ENCODE peak calls at places on chromosomes 7 and 10, in nine cellular contexts. Z, D, C, U, W, J, H, G and Q are unnamed samples.

GRCh38 chr10:26781797-26782196 is 79.0 kb downstream of the ABI1 start:
- DNase-seq in Z (peak), D (no peak), C (no peak), U (no peak), W (no peak), J (no peak), H (no peak), G (no peak), Q (no peak)

GRCh38 chr7:137768371-137768770 is 78.4 kb downstream of the DGKI start:
- DNase-seq in Z (peak), D (no peak), C (no peak), U (no peak), W (no peak), J (no peak), H (no peak), G (peak), Q (no peak)

GRCh38 chr7:102182016-102182415 is 104.7 kb upstream of the SH2B2 start:
- DNase-seq in Z (no peak), D (no peak), C (no peak), U (peak), W (no peak), J (no peak), H (no peak), G (no peak), Q (no peak)

GRCh38 chr7:42262907-42263466 is 26.0 kb upstream of the GLI3 start:
- DNase-seq in Z (peak), D (no peak), C (peak), U (peak), W (no peak), J (no peak), H (no peak), G (peak), Q (no peak)

GRCh38 chr10:28036587-28036986 is 37.7 kb upstream of the ODAD2 start:
- DNase-seq in Z (no peak), D (no peak), C (no peak), U (no peak), W (no peak), J (no peak), H (no peak), G (no peak), Q (peak)

GRCh38 chr10:131048595-131048994 is 262.9 kb downstream of the TCERG1L start:
- DNase-seq in Z (no peak), D (no peak), C (no peak), U (no peak), W (peak), J (no peak), H (no peak), G (no peak), Q (no peak)

GRCh38 chr7:67523706-67524105 is 527.1 kb downstream of the TYW1 start:
- DNase-seq in Z (no peak), D (no peak), C (peak), U (no peak), W (no peak), J (no peak), H (no peak), G (no peak), Q (no peak)

GRCh38 chr10:77774940-77775391 is 137.4 kb upstream of the KCNMA1 start:
- DNase-seq in Z (no peak), D (no peak), C (no peak), U (no peak), W (no peak), J (no peak), H (no peak), G (peak), Q (no peak)

GRCh38 chr7:118057404-118057803 is 126.6 kb upstream of the LSM8 start:
- DNase-seq in Z (peak), D (no peak), C (no peak), U (no peak), W (no peak), J (no peak), H (no peak), G (no peak), Q (no peak)

GRCh38 chr10:52442576-52442975 is 128.5 kb downstream of the DKK1 start:
- DNase-seq in Z (peak), D (no peak), C (no peak), U (no peak), W (no peak), J (no peak), H (no peak), G (peak), Q (no peak)

GRCh38 chr7:85710960-85711359 is 524.1 kb upstream of the SEMA3D start:
- DNase-seq in Z (peak), D (no peak), C (no peak), U (no peak), W (no peak), J (no peak), H (no peak), G (no peak), Q (no peak)

GRCh38 chr10:74145133-74145532 is 5.5 kb downstream of the AP3M1 start:
- DNase-seq in Z (peak), D (no peak), C (no peak), U (no peak), W (no peak), J (no peak), H (no peak), G (peak), Q (peak)

GRCh38 chr10:51321968-51322367 is 247.7 kb downstream of the PRKG1 start:
- DNase-seq in Z (no peak), D (no peak), C (no peak), U (no peak), W (no peak), J (no peak), H (no peak), G (peak), Q (peak)

GRCh38 chr10:57098146-57098545 is 737.1 kb upstream of the ZWINT start:
- DNase-seq in Z (no peak), D (no peak), C (no peak), U (no peak), W (no peak), J (no peak), H (peak), G (no peak), Q (no peak)

GRCh38 chr10:65931291-65932080 is 994.4 kb upstream of the LRRTM3 start:
- DNase-seq in Z (no peak), D (no peak), C (no peak), U (no peak), W (no peak), J (no peak), H (no peak), G (no peak), Q (no peak)

GRCh38 chr7:137169282-137169698 is 174.2 kb downstream of the PTN start:
- DNase-seq in Z (peak), D (peak), C (peak), U (peak), W (no peak), J (peak), H (peak), G (peak), Q (peak)

GRCh38 chr10:43922335-43923280 is 273.9 kb upstream of the ZNF32 start:
- DNase-seq in Z (no peak), D (no peak), C (no peak), U (no peak), W (no peak), J (no peak), H (no peak), G (no peak), Q (no peak)

GRCh38 chr10:52258791-52259427 is 55.2 kb upstream of the DKK1 start:
- DNase-seq in Z (no peak), D (no peak), C (no peak), U (no peak), W (no peak), J (no peak), H (no peak), G (peak), Q (no peak)

GRCh38 chr7:2202361-2202761 is 30.4 kb downstream of the MAD1L1 start:
- DNase-seq in Z (no peak), D (no peak), C (no peak), U (no peak), W (no peak), J (no peak), H (no peak), G (no peak), Q (no peak)

GRCh38 chr7:45028138-45028919 is 28.3 kb downstream of the CCM2 start:
- DNase-seq in Z (no peak), D (no peak), C (no peak), U (no peak), W (peak), J (no peak), H (no peak), G (no peak), Q (no peak)

GRCh38 chr7:47314728-47315601 is 266.9 kb downstream of the TNS3 start:
- DNase-seq in Z (no peak), D (peak), C (no peak), U (no peak), W (no peak), J (no peak), H (no peak), G (no peak), Q (peak)

GRCh38 chr10:103067951-103068350 is 125.1 kb downstream of the NT5C2 start:
- DNase-seq in Z (no peak), D (no peak), C (no peak), U (no peak), W (no peak), J (no peak), H (no peak), G (no peak), Q (no peak)

GRCh38 chr10:132632091-132632561 is 94.5 kb downstream of the INPP5A start:
- DNase-seq in Z (no peak), D (peak), C (no peak), U (peak), W (peak), J (no peak), H (no peak), G (no peak), Q (no peak)

GRCh38 chr7:136496526-136496925 is 371.9 kb upstream of the CHRM2 start:
- DNase-seq in Z (no peak), D (no peak), C (no peak), U (no peak), W (no peak), J (no peak), H (no peak), G (no peak), Q (no peak)

GRCh38 chr10:118383063-118383689 is 41.1 kb upstream of the FAM204A start:
- DNase-seq in Z (no peak), D (no peak), C (no peak), U (no peak), W (no peak), J (no peak), H (peak), G (no peak), Q (no peak)

GRCh38 chr7:115356139-115356746 is 434.3 kb downstream of the MDFIC start:
- DNase-seq in Z (no peak), D (no peak), C (no peak), U (peak), W (no peak), J (no peak), H (peak), G (peak), Q (no peak)

GRCh38 chr10:26737730-26738129 is 40.2 kb downstream of the PDSS1 start:
- DNase-seq in Z (peak), D (no peak), C (no peak), U (no peak), W (no peak), J (no peak), H (peak), G (peak), Q (peak)

GRCh38 chr10:79264942-79265341 is 82.3 kb upstream of the PPIF start:
- DNase-seq in Z (peak), D (no peak), C (no peak), U (peak), W (no peak), J (no peak), H (peak), G (no peak), Q (no peak)

GRCh38 chr7:99112097-99112496 is 31.8 kb downstream of the SMURF1 start:
- DNase-seq in Z (no peak), D (no peak), C (no peak), U (no peak), W (no peak), J (no peak), H (peak), G (no peak), Q (no peak)

GRCh38 chr7:2876031-2876862 is 32.1 kb upstream of the GNA12 start:
- DNase-seq in Z (peak), D (no peak), C (no peak), U (no peak), W (no peak), J (no peak), H (no peak), G (no peak), Q (no peak)

GRCh38 chr7:26398436-26399308 is 107.0 kb downstream of the SNX10 start:
- DNase-seq in Z (peak), D (peak), C (peak), U (peak), W (peak), J (no peak), H (peak), G (peak), Q (no peak)

GRCh38 chr10:58796242-58796641 is 283.6 kb downstream of the BICC1 start:
- DNase-seq in Z (no peak), D (no peak), C (no peak), U (no peak), W (no peak), J (no peak), H (no peak), G (no peak), Q (no peak)

GRCh38 chr10:72086466-72087391 is 1.6 kb downstream of the SPOCK2 start:
- DNase-seq in Z (no peak), D (no peak), C (no peak), U (no peak), W (peak), J (no peak), H (peak), G (no peak), Q (no peak)

DNA sequence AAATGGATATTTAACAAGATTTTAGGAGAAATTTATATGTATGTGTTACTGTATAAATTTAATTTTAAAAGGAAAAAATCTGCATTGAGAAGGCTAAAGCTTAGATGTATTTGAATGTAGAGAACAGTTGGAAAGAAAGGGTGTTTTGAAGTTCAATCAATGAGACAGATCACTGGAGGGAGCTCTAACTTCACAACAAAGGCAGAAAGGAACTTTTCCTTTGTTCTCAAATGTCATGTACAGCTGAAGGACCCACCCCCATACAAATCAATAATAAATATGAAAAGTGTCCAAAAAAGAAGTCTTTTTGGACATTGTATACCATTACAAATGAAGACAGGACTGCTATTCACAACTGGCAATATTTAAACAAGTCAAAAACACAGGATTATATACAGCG is 403.4 kb downstream of the DNAJB9 start:
- DNase-seq in Z (no peak), D (no peak), C (no peak), U (no peak), W (no peak), J (no peak), H (no peak), G (no peak), Q (no peak)
- TF ChIP-seq CTCF in Z (no peak), D (no peak), C (peak), U (no peak), W (no peak), J (no peak), H (no peak), G (no peak), Q (no peak)

GRCh38 chr10:113961261-113961938 is 82.3 kb upstream of the ADRB1 start:
- DNase-seq in Z (no peak), D (no peak), C (no peak), U (no peak), W (no peak), J (no peak), H (peak), G (no peak), Q (no peak)

GRCh38 chr10:113958631-113959382 is 84.9 kb upstream of the ADRB1 start:
- DNase-seq in Z (peak), D (no peak), C (no peak), U (peak), W (no peak), J (peak), H (peak), G (peak), Q (peak)

GRCh38 chr10:113959383-113959760 is 84.3 kb upstream of the ADRB1 start:
- DNase-seq in Z (no peak), D (no peak), C (no peak), U (no peak), W (no peak), J (no peak), H (peak), G (no peak), Q (no peak)

GRCh38 chr10:113957013-113957412 is 86.7 kb upstream of the ADRB1 start:
- DNase-seq in Z (peak), D (no peak), C (no peak), U (no peak), W (no peak), J (peak), H (no peak), G (peak), Q (peak)

GRCh38 chr10:113960617-113961260 is 82.9 kb upstream of the ADRB1 start:
- DNase-seq in Z (peak), D (no peak), C (no peak), U (no peak), W (no peak), J (no peak), H (peak), G (no peak), Q (no peak)
- H3K4me3 ChIP-seq in Z (no peak), D (no peak), C (no peak), U (no peak), W (no peak), J (no peak), H (peak), G (no peak), Q (no peak)

GRCh38 chr10:113069595-113069994 is 119.5 kb downstream of the TCF7L2 start:
- DNase-seq in Z (peak), D (no peak), C (no peak), U (no peak), W (no peak), J (no peak), H (no peak), G (no peak), Q (no peak)
- TF ChIP-seq CTCF in Z (no peak), D (no peak), C (no peak), U (no peak), W (no peak), J (no peak), H (no peak), G (no peak), Q (no peak)

DNA sequence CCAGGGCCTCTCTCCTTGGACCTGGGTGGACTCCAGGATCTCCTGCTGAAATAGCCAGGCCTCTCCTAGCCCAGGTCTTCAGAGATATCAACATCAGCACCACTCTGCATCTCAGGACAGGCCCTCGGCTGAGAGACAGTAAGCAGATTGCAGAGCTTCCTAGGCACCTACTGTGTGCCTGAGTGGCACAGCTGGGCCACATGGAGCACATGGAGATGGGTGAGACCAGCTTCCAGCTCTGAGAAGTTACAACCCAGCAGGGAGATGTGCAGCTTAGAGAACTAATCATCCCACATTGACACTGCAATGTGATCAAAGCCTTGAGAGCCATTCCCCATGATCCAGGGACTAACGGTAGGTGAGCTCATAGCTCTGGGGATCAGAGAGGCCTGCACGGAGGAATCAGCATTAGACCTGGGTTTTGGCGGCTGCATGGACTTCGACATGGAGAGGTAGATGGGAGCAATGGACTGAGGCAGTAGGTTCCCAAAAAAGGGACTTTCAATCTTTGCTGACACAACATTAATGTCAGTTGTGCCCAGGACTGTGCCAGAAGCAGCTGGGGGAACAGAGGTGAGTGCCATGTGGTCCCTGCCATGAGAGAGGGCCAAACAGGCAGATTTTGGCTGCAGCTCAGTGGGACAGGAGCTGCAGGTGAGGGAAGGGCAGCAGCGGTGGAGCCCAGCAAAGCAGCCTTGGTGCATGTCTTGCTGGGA is 76.0 kb upstream of the LEP start:
- DNase-seq in Z (no peak), D (no peak), C (no peak), U (no peak), W (no peak), J (no peak), H (no peak), G (no peak), Q (no peak)
- H3K4me3 ChIP-seq in Z (no peak), D (no peak), C (no peak), U (no peak), W (no peak), J (no peak), H (no peak), G (no peak), Q (no peak)

GRCh38 chr7:12064716-12065115 is 146.4 kb upstream of the TMEM106B start:
- DNase-seq in Z (no peak), D (no peak), C (no peak), U (no peak), W (no peak), J (no peak), H (no peak), G (no peak), Q (no peak)

GRCh38 chr7:12066004-12066403 is 145.1 kb upstream of the TMEM106B start:
- DNase-seq in Z (peak), D (no peak), C (no peak), U (no peak), W (no peak), J (no peak), H (no peak), G (no peak), Q (no peak)

GRCh38 chr7:12067156-12067831 is 143.8 kb upstream of the TMEM106B start:
- DNase-seq in Z (peak), D (no peak), C (peak), U (peak), W (no peak), J (peak), H (peak), G (peak), Q (peak)

GRCh38 chr7:12066561-12066960 is 144.5 kb upstream of the TMEM106B start:
- DNase-seq in Z (peak), D (no peak), C (no peak), U (no peak), W (no peak), J (no peak), H (no peak), G (no peak), Q (no peak)

GRCh38 chr7:12069757-12070156 is 141.3 kb upstream of the TMEM106B start:
- DNase-seq in Z (no peak), D (no peak), C (no peak), U (no peak), W (no peak), J (no peak), H (no peak), G (no peak), Q (no peak)
- TF ChIP-seq CTCF in Z (no peak), D (no peak), C (no peak), U (no peak), W (no peak), J (no peak), H (no peak), G (no peak), Q (no peak)

GRCh38 chr7:157357129-157358040 is 20.6 kb downstream of the DNAJB6 start:
- DNase-seq in Z (no peak), D (no peak), C (no peak), U (no peak), W (no peak), J (no peak), H (peak), G (no peak), Q (no peak)

GRCh38 chr7:157358753-157359096 is 21.9 kb downstream of the DNAJB6 start:
- DNase-seq in Z (no peak), D (no peak), C (no peak), U (no peak), W (no peak), J (no peak), H (no peak), G (no peak), Q (no peak)

GRCh38 chr7:157352506-157352905 is 15.7 kb downstream of the DNAJB6 start:
- DNase-seq in Z (no peak), D (no peak), C (no peak), U (no peak), W (no peak), J (no peak), H (no peak), G (no peak), Q (no peak)

GRCh38 chr7:157358041-157358752 is 21.4 kb downstream of the DNAJB6 start:
- DNase-seq in Z (peak), D (no peak), C (no peak), U (no peak), W (no peak), J (no peak), H (no peak), G (no peak), Q (no peak)

GRCh38 chr7:157355784-157356511 is 19.1 kb downstream of the DNAJB6 start:
- DNase-seq in Z (peak), D (no peak), C (no peak), U (peak), W (no peak), J (no peak), H (no peak), G (peak), Q (no peak)
- H3K4me3 ChIP-seq in Z (peak), D (no peak), C (no peak), U (no peak), W (no peak), J (no peak), H (no peak), G (no peak), Q (no peak)